ENCODE peak calls at places on chromosomes 4 and X, in six cellular contexts. U, O, D, X, V and H are unnamed samples.

GRCh38 chr4:6907658-6908191 is 1.9 kb upstream of the TBC1D14 start:
- DNase-seq in U (no peak), O (peak), D (no peak), X (no peak), V (peak), H (peak)

GRCh38 chr4:146439999-146440398 is 81.7 kb downstream of the SLC10A7 start:
- DNase-seq in U (no peak), O (peak), D (no peak), X (no peak), V (no peak), H (no peak)

GRCh38 chr4:84474107-84474506 is 25.0 kb downstream of the NKX6-1 start:
- DNase-seq in U (no peak), O (no peak), D (no peak), X (no peak), V (no peak), H (no peak)

GRCh38 chr4:17616283-17616682 is 1.8 kb downstream of the MED28 start:
- DNase-seq in U (no peak), O (no peak), D (no peak), X (no peak), V (no peak), H (no peak)

GRCh38 chr4:168830777-168831512 is 179.1 kb downstream of the CBR4 start:
- DNase-seq in U (no peak), O (no peak), D (no peak), X (no peak), V (peak), H (no peak)

GRCh38 chr4:3766207-3766790 is at the start of gene ADRA2C:
- DNase-seq in U (no peak), O (peak), D (peak), X (no peak), V (no peak), H (no peak)

GRCh38 chr4:146333187-146333894 is 119.0 kb downstream of the REELD1 start:
- DNase-seq in U (peak), O (no peak), D (no peak), X (peak), V (peak), H (peak)

GRCh38 chr4:56181140-56181950 is 205.9 kb downstream of the AASDH start:
- DNase-seq in U (no peak), O (no peak), D (no peak), X (no peak), V (peak), H (no peak)

GRCh38 chr4:172996571-172997216 is 171.9 kb upstream of the GALNT7 start:
- DNase-seq in U (peak), O (no peak), D (no peak), X (no peak), V (peak), H (no peak)

GRCh38 chrX:64338296-64338695 is 57.0 kb downstream of the MTMR8 start:
- DNase-seq in U (no peak), O (no peak), D (no peak), X (no peak), V (no peak), H (no peak)

GRCh38 chr4:169179609-169180526 is 90.9 kb downstream of the SH3RF1 start:
- DNase-seq in U (no peak), O (no peak), D (no peak), X (no peak), V (peak), H (no peak)

GRCh38 chrX:151753313-151754041 is 18.9 kb downstream of the CNGA2 start:
- DNase-seq in U (peak), O (peak), D (no peak), X (peak), V (peak), H (peak)
- TF ChIP-seq CTCF in U (peak), O (peak), D (no peak), X (peak), V (peak), H (peak)

GRCh38 chr4:139655116-139655515 is 10.5 kb upstream of the MGST2 start:
- DNase-seq in U (no peak), O (peak), D (no peak), X (no peak), V (peak), H (no peak)
- TF ChIP-seq CTCF in U (peak), O (peak), D (no peak), X (peak), V (peak), H (peak)

DNA sequence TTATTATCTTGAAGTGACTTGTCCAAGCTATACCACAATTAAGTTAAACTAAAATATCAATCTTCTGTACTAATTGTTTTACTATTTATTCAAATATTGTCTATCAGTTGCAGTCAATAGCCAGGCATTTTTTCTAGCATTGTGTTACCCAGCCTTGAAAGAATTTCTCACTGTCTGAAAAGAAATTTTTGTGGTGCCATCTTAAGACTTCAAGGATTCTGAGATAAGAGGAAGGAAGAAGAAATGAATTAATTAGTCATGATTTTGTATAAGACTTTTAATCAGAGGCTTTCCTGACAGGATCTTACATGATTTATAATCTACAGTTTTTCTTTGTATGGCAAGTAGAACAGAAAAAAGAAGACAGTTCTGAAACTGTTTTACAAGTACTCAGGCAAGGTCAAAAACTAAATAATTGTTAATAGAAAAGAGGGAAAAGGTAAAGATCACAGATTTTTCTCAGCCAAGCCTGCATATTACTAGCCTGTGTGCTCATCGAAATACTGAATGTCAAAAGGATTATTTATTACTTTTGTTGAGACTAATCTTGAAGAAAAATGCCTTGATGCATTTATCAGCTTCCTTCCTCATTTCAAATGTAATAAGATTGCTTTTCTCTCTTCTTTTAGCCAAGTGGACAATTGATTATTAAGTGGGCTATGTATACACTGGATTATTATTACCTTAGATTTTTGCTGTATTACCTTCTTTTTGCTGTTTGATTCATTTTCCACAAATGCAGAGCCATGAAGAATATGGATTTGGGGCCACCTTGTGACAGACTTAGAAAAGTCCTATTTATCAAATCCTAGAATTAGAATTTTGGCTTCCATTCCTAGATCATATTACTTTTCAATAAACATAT is 53.8 kb downstream of the CXCL1 start:
- DNase-seq in U (no peak), O (no peak), D (no peak), X (no peak), V (peak), H (no peak)
- TF ChIP-seq CTCF in U (peak), O (peak), D (no peak), X (no peak), V (peak), H (peak)

DNA sequence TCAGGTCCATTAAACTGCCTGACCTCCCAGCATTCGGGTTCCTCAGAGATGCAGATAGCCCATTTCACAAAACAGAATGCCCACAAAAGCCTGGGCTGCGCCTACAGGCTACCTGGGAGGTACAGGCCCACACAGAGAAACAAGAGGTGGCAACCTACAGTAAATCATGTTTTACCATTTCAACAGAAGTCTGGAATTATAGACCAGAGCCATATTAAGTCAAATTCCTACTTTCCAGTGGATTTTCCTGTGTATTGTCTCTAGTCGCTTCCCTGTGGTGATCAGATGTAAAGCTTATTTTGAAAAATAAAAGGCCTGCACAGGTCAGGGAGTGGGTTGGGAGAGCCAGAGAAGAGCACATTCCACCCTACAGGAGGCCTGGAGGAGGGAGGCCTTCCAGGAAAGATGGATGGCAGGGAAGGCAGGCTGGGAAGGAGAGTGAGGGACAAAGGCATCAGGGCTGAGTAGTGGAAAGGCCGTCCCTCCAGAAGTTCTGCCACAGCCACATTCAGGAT is 19.1 kb upstream of the USO1 start:
- DNase-seq in U (no peak), O (peak), D (no peak), X (no peak), V (no peak), H (no peak)
- TF ChIP-seq CTCF in U (no peak), O (peak), D (no peak), X (no peak), V (no peak), H (no peak)

GRCh38 chr4:23337292-23337691 is 552.6 kb downstream of the PPARGC1A start:
- DNase-seq in U (no peak), O (peak), D (no peak), X (no peak), V (no peak), H (no peak)
- TF ChIP-seq CTCF in U (no peak), O (peak), D (no peak), X (peak), V (no peak), H (no peak)

DNA sequence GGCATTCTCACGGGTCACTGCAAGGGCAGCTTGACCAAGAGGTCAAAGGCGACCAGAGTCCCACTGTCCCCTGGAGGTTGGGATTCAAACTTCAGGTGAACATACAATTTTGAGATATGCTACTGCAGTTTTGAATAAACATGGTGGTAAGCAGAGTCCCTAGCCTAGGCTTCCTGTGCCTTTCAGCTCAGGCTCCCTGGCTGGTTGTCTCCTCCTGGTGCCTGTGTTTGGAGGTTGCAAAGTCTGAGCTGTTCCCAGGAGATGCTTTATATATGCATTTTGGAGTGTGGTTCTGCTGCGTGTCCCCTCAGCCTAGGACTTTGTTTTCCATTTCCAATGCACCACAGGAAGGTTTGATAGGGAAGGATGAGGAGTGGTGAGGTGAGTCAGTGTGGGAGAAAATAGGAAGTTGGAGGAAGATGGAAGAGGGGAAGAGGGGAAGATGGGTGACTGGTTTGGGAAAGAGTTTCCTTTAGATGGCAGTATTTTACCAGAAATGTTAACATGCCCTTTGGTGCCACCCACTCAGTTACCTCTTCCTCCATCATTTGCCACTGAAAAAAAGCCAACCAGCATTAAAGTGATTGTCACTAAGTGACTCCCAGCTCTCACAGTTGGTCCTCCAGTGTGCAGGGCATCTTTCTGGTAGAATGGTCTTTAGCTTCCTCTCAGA is 211.7 kb upstream of the AGTR2 start:
- DNase-seq in U (no peak), O (peak), D (no peak), X (no peak), V (no peak), H (peak)
- TF ChIP-seq CTCF in U (no peak), O (peak), D (no peak), X (no peak), V (no peak), H (no peak)

DNA sequence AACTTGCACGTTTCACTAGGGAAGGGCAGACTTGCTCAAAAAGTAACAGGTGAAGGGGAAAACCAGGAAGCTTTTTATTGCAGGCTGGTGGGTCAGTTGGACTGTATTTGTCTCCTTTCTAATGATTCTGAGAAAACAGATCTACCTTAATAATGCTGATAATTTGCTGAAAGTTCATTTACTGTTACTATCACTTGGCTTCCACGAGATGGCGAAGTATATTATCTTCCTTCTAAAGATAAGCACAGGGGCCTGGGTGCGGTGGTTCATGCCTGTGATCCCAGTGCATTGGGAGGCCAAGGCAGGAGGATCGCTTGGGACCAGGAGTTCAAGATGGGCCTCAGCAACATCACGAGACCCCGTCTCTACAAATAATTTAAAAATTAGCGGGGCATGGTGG is 16.4 kb downstream of the CCKAR start:
- DNase-seq in U (no peak), O (no peak), D (no peak), X (no peak), V (peak), H (no peak)
- TF ChIP-seq CTCF in U (no peak), O (no peak), D (no peak), X (no peak), V (no peak), H (no peak)

GRCh38 chr4:125316391-125316780 is 1.6 kb downstream of the FAT4 start:
- DNase-seq in U (peak), O (peak), D (no peak), X (no peak), V (no peak), H (peak)

GRCh38 chr4:125316781-125317525 is 2.2 kb downstream of the FAT4 start:
- DNase-seq in U (no peak), O (peak), D (no peak), X (peak), V (peak), H (peak)

GRCh38 chr4:125315571-125316390 is 1.0 kb downstream of the FAT4 start:
- DNase-seq in U (peak), O (peak), D (no peak), X (peak), V (peak), H (peak)

GRCh38 chr4:125319311-125319710 is 4.6 kb downstream of the FAT4 start:
- DNase-seq in U (no peak), O (no peak), D (no peak), X (no peak), V (peak), H (no peak)

DNA sequence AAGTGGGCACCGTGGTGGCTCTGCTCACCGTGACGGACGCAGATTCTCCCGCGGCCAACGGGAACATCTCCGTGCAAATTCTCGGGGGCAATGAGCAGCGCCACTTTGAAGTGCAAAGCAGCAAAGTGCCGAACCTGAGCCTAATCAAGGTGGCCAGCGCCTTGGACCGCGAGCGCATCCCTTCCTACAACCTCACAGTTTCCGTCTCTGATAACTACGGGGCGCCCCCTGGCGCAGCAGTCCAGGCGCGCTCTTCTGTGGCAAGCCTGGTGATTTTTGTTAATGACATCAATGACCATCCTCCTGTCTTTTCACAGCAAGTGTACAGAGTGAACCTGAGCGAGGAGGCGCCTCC is 2.7 kb downstream of the FAT4 start:
- DNase-seq in U (no peak), O (peak), D (no peak), X (peak), V (peak), H (peak)
- TF ChIP-seq CTCF in U (peak), O (peak), D (no peak), X (no peak), V (peak), H (no peak)

DNA sequence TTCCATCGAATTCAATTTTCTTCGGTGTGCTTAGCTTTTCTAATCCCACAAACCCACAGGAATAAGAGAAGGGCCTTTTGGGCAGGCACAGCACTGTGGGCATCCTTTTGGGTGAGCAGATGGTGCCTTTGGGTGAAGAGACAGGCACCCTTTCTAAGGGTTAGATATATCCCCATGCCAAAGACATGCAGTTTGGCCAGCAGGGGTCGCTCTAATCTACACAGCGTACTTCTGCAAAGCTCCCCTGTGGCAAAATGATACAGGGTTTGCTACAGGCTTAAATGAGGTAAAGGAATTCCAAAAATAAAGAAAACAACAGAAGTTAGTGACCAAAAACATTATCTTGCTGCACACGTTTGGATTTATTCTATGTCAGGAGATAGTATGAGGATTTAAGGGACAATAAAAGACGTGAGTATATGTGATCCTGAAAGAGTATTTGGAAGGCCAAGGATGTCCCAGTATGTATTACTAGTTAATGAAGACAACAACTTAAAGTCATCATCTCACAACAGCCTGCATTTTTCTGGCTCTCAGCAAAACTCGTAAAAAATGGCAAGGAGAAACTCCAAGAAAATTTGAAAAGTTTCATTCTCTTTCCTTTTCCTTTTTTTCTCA is 49.5 kb downstream of the PHEX start:
- DNase-seq in U (no peak), O (peak), D (peak), X (no peak), V (peak), H (no peak)
- TF ChIP-seq CTCF in U (peak), O (peak), D (peak), X (peak), V (peak), H (peak)

GRCh38 chr4:92047209-92047877 is 256.4 kb upstream of the GRID2 start:
- DNase-seq in U (no peak), O (peak), D (no peak), X (no peak), V (no peak), H (no peak)
- TF ChIP-seq CTCF in U (no peak), O (no peak), D (no peak), X (no peak), V (no peak), H (no peak)